ENCODE peak calls at places on chromosomes 3 and 15, in five cellular contexts. G is effector memory CD4-positive, alpha-beta T cell; D is SK-N-SH; U is heart left ventricle; L is naive thymus-derived CD4-positive, alpha-beta T cell. F is an unnamed sample.

GRCh38 chr3:42042747-42043115 is 48.4 kb upstream of the TRAK1 start:
- DNase-seq in U (no peak), G (no peak), L (no peak), D (peak; percentile 52), F (no peak)

GRCh38 chr3:106797461-106797860 is 579.8 kb upstream of the CCDC54 start:
- DNase-seq in U (no peak), D (no peak), L (no peak), G (no peak), F (no peak)

GRCh38 chr3:177494216-177494615 is 296.9 kb upstream of the TBL1XR1 start:
- DNase-seq in G (no peak), D (no peak), L (no peak), U (no peak), F (no peak)

GRCh38 chr15:93179072-93179471 is 90.1 kb upstream of the RGMA start:
- DNase-seq in G (no peak), D (peak; percentile 24), U (peak; percentile 50), L (no peak), F (no peak)

GRCh38 chr3:112653209-112653871 is 12.4 kb upstream of the CCDC80 start:
- DNase-seq in G (no peak), D (no peak), L (no peak), U (peak; percentile 50), F (no peak)

GRCh38 chr3:13853978-13854296 is 25.9 kb downstream of the WNT7A start:
- DNase-seq in L (no peak), G (no peak), U (no peak), D (no peak), F (no peak)

GRCh38 chr3:121111914-121112612 is 204.1 kb downstream of the STXBP5L start:
- DNase-seq in G (no peak), D (no peak), L (no peak), U (no peak), F (no peak)

GRCh38 chr3:14162178-14162577 is 16.2 kb downstream of the XPC start:
- DNase-seq in D (no peak), U (no peak), L (no peak), G (no peak), F (no peak)

GRCh38 chr3:15155840-15156360 is 50.1 kb upstream of the CAPN7 start:
- DNase-seq in L (no peak), U (no peak), D (no peak), G (no peak), F (no peak)

GRCh38 chr3:51681453-51681852 is 10.4 kb downstream of the TEX264 start:
- DNase-seq in U (peak; percentile 55), D (no peak), G (peak; percentile 24), L (peak; percentile 56), F (peak; percentile 40)

GRCh38 chr15:55241895-55242294 is 45.2 kb upstream of the RSL24D1 start:
- DNase-seq in U (no peak), L (no peak), G (no peak), D (no peak), F (no peak)

GRCh38 chr3:170717410-170718402 is 131.8 kb upstream of the SLC7A14 start:
- DNase-seq in G (no peak), L (no peak), D (no peak), U (no peak), F (no peak)

GRCh38 chr3:71924721-71925120 is 139.8 kb upstream of the PROK2 start:
- DNase-seq in G (no peak), L (no peak), D (no peak), U (no peak), F (no peak)

GRCh38 chr15:63638828-63639227 is 41.6 kb downstream of the FBXL22 start:
- DNase-seq in L (no peak), G (no peak), U (no peak), D (no peak), F (no peak)

GRCh38 chr15:58362262-58362922 is 69.4 kb upstream of the LIPC start:
- DNase-seq in U (no peak), L (no peak), D (no peak), G (no peak), F (no peak)

GRCh38 chr3:96814581-96815567 is at the start of gene EPHA6:
- DNase-seq in L (no peak), U (peak; percentile 28), D (peak; percentile 19), G (no peak), F (no peak)

GRCh38 chr3:181417748-181418147 is 294.0 kb upstream of the SOX2 start:
- DNase-seq in L (no peak), D (peak; percentile 36), G (no peak), U (no peak), F (no peak)

GRCh38 chr15:70299931-70300858 is 202.5 kb upstream of the TLE3 start:
- DNase-seq in D (no peak), U (no peak), L (peak; percentile 9), G (peak; percentile 57), F (peak; percentile 71)

GRCh38 chr15:42060477-42060763 is 33.9 kb downstream of the PLA2G4D start:
- DNase-seq in L (no peak), D (no peak), U (no peak), G (no peak), F (no peak)
- H3K36me3 ChIP-seq in L (no peaks in the 10 kb centered on the region), D (no peaks in the 10 kb centered on the region), U (no peaks in the 10 kb centered on the region), G (no peaks in the 10 kb centered on the region), F (no peaks in the 10 kb centered on the region)

DNA sequence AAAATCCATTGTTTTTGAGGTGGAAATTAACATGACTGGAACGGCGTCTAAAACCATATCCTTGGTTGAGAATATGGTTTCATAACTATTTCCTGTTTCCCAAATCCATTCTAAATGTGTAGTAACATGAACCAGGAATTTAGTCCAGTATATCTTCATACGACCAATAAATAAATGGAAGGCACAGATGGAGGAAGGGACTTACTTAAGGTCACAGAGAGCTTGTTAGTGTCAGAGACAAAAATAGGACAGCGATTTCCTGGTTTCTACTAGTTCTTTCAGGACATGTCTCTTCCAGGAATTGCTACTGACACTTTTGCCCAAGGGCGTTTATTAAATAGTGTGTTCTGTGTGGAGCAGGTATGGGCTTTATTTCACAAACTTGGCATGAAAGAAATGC is 41.2 kb downstream of the HES1 start:
- DNase-seq in G (no peak), L (no peak), U (no peak), D (no peak), F (no peak)
- H3K4me3 ChIP-seq in G (no peak overlapping the region), L (no peak overlapping the region), U (no peak overlapping the region), D (no peak overlapping the region), F (no peak overlapping the region)

GRCh38 chr15:72489943-72490554 is 15.9 kb downstream of the ARIH1 start:
- DNase-seq in L (no peak), G (no peak), D (no peak), U (no peak), F (no peak)
- H3K4me1 ChIP-seq in L (peaks cover 39% of the 10 kb centered on the region), G (peaks cover 13% of the 10 kb centered on the region), D (peaks cover 16% of the 10 kb centered on the region), U (peaks cover 54% of the 10 kb centered on the region), F (peaks cover 47% of the 10 kb centered on the region)

DNA sequence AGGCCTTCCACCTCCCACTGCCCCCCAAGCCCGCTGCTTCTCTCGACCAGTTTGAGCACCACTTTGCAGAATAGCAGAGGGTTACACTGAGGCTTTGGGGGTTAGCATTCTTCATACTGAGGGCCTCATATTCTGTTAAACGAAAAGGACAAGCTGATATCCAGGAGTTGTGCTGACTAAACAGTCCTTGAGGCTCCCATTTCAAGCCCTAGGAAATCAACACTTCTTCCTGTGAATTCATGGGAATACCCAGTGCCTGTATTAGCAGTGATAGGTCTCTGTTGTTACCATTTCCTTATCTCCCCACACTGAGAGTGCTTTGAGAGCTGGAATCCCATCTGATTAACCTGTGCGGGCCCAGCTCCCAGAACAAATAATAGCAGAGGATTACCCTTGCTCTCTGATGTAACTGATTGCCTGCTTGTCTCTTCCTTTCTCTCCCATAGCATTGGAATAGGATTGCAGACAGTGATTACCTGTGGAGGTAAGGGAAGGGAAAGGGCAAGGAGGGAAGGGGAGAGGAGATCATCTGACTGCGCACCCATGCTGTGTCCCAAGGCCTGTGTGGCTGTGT is 930 bp downstream of the FBXW12 start:
- DNase-seq in G (no peak), U (no peak), D (peak; percentile 30), L (no peak), F (no peak)
- H3K36me3 ChIP-seq in G (no peaks in the 10 kb centered on the region), U (no peaks in the 10 kb centered on the region), D (no peaks in the 10 kb centered on the region), L (no peaks in the 10 kb centered on the region), F (no peaks in the 10 kb centered on the region)